ENCODE peak calls at places on chromosomes 16 and 17, in ten cellular contexts. One of them, this sample, is unnamed. For H3K4me1 and H3K27me3, the result is how much of the 10 kb centered on the place peaks cover.

GRCh38 chr17:30605027-30605426 is 127.8 kb downstream of the GOSR1 start:
- DNase-seq in heart right ventricle: no peak
- DNase-seq in psoas muscle: no peak
- DNase-seq in adrenal gland: no peak
- DNase-seq in lung: no peak
- DNase-seq in transverse colon: no peak
- DNase-seq in hepatocyte: no peak
- DNase-seq in PC-9: no peak
- DNase-seq in aorta: no peak
- DNase-seq in CD8-positive, alpha-beta T cell: no peak
- DNase-seq in this sample: no peak

GRCh38 chr17:69818467-69818866 is 256.6 kb upstream of the KCNJ16 start:
- DNase-seq in heart right ventricle: no peak
- DNase-seq in psoas muscle: no peak
- DNase-seq in adrenal gland: no peak
- DNase-seq in lung: no peak
- DNase-seq in transverse colon: no peak
- DNase-seq in hepatocyte: peak
- DNase-seq in PC-9: no peak
- DNase-seq in aorta: no peak
- DNase-seq in CD8-positive, alpha-beta T cell: no peak
- DNase-seq in this sample: no peak

GRCh38 chr17:47727704-47728036 is 5.4 kb upstream of the TBX21 start:
- DNase-seq in heart right ventricle: no peak
- DNase-seq in psoas muscle: no peak
- DNase-seq in adrenal gland: no peak
- DNase-seq in lung: no peak
- DNase-seq in transverse colon: no peak
- DNase-seq in hepatocyte: no peak
- DNase-seq in PC-9: no peak
- DNase-seq in aorta: peak
- DNase-seq in CD8-positive, alpha-beta T cell: no peak
- DNase-seq in this sample: no peak

GRCh38 chr17:44144966-44145739 is 3.4 kb downstream of the HROB start:
- DNase-seq in heart right ventricle: no peak
- DNase-seq in psoas muscle: no peak
- DNase-seq in adrenal gland: no peak
- DNase-seq in lung: no peak
- DNase-seq in transverse colon: no peak
- DNase-seq in hepatocyte: no peak
- DNase-seq in PC-9: no peak
- DNase-seq in aorta: no peak
- DNase-seq in CD8-positive, alpha-beta T cell: no peak
- DNase-seq in this sample: no peak

GRCh38 chr17:37079735-37080134 is 131.0 kb downstream of the AATF start:
- DNase-seq in heart right ventricle: no peak
- DNase-seq in psoas muscle: no peak
- DNase-seq in adrenal gland: no peak
- DNase-seq in lung: no peak
- DNase-seq in transverse colon: no peak
- DNase-seq in hepatocyte: no peak
- DNase-seq in PC-9: no peak
- DNase-seq in aorta: no peak
- DNase-seq in CD8-positive, alpha-beta T cell: no peak
- DNase-seq in this sample: no peak

GRCh38 chr17:58328195-58329034 is at the start of gene TSPOAP1:
- DNase-seq in heart right ventricle: no peak
- DNase-seq in psoas muscle: no peak
- DNase-seq in adrenal gland: no peak
- DNase-seq in lung: no peak
- DNase-seq in transverse colon: peak
- DNase-seq in hepatocyte: no peak
- DNase-seq in PC-9: no peak
- DNase-seq in aorta: no peak
- DNase-seq in CD8-positive, alpha-beta T cell: no peak
- DNase-seq in this sample: no peak

GRCh38 chr16:57192720-57193486 is 6.8 kb downstream of the RSPRY1 start:
- DNase-seq in heart right ventricle: no peak
- DNase-seq in psoas muscle: no peak
- DNase-seq in adrenal gland: no peak
- DNase-seq in lung: no peak
- DNase-seq in transverse colon: no peak
- DNase-seq in hepatocyte: no peak
- DNase-seq in PC-9: no peak
- DNase-seq in aorta: no peak
- DNase-seq in CD8-positive, alpha-beta T cell: no peak
- DNase-seq in this sample: no peak

GRCh38 chr16:24700549-24701392 is 28.7 kb upstream of the TNRC6A start:
- DNase-seq in heart right ventricle: peak
- DNase-seq in psoas muscle: peak
- DNase-seq in adrenal gland: peak
- DNase-seq in lung: peak
- DNase-seq in transverse colon: peak
- DNase-seq in hepatocyte: peak
- DNase-seq in PC-9: peak
- DNase-seq in aorta: peak
- DNase-seq in CD8-positive, alpha-beta T cell: no peak
- DNase-seq in this sample: peak

GRCh38 chr16:56199164-56199563 is 7.9 kb downstream of the GNAO1 start:
- DNase-seq in heart right ventricle: no peak
- DNase-seq in psoas muscle: no peak
- DNase-seq in adrenal gland: no peak
- DNase-seq in lung: no peak
- DNase-seq in transverse colon: no peak
- DNase-seq in hepatocyte: no peak
- DNase-seq in PC-9: no peak
- DNase-seq in aorta: no peak
- DNase-seq in CD8-positive, alpha-beta T cell: no peak
- DNase-seq in this sample: no peak

GRCh38 chr17:14427914-14428639 is 127.2 kb downstream of the HS3ST3B1 start:
- DNase-seq in heart right ventricle: no peak
- DNase-seq in psoas muscle: no peak
- DNase-seq in adrenal gland: no peak
- DNase-seq in lung: no peak
- DNase-seq in transverse colon: peak
- DNase-seq in hepatocyte: no peak
- DNase-seq in PC-9: no peak
- DNase-seq in aorta: no peak
- DNase-seq in CD8-positive, alpha-beta T cell: peak
- DNase-seq in this sample: no peak

GRCh38 chr16:82108101-82108500 is 61.9 kb downstream of the MPHOSPH6 start:
- DNase-seq in heart right ventricle: no peak
- DNase-seq in psoas muscle: no peak
- DNase-seq in adrenal gland: no peak
- DNase-seq in lung: no peak
- DNase-seq in transverse colon: no peak
- DNase-seq in hepatocyte: no peak
- DNase-seq in PC-9: no peak
- DNase-seq in aorta: no peak
- DNase-seq in CD8-positive, alpha-beta T cell: no peak
- DNase-seq in this sample: no peak

GRCh38 chr16:55264949-55265348 is 59.1 kb upstream of the IRX6 start:
- DNase-seq in heart right ventricle: no peak
- DNase-seq in psoas muscle: no peak
- DNase-seq in adrenal gland: no peak
- DNase-seq in lung: peak
- DNase-seq in transverse colon: no peak
- DNase-seq in hepatocyte: no peak
- DNase-seq in PC-9: no peak
- DNase-seq in aorta: no peak
- DNase-seq in CD8-positive, alpha-beta T cell: no peak
- DNase-seq in this sample: no peak

GRCh38 chr16:88419790-88420189 is 33.3 kb upstream of the ZFPM1 start:
- DNase-seq in heart right ventricle: no peak
- DNase-seq in psoas muscle: no peak
- DNase-seq in adrenal gland: no peak
- DNase-seq in lung: no peak
- DNase-seq in transverse colon: no peak
- DNase-seq in hepatocyte: no peak
- DNase-seq in PC-9: no peak
- DNase-seq in aorta: no peak
- DNase-seq in CD8-positive, alpha-beta T cell: no peak
- DNase-seq in this sample: no peak

GRCh38 chr16:79381552-79382042 is 218.9 kb downstream of the MAF start:
- DNase-seq in heart right ventricle: no peak
- DNase-seq in psoas muscle: no peak
- DNase-seq in adrenal gland: no peak
- DNase-seq in lung: no peak
- DNase-seq in transverse colon: no peak
- DNase-seq in hepatocyte: peak
- DNase-seq in PC-9: no peak
- DNase-seq in aorta: no peak
- DNase-seq in CD8-positive, alpha-beta T cell: no peak
- DNase-seq in this sample: no peak

GRCh38 chr17:7095642-7096041 is 15.6 kb upstream of the CLEC10A start:
- DNase-seq in heart right ventricle: no peak
- DNase-seq in psoas muscle: no peak
- DNase-seq in adrenal gland: no peak
- DNase-seq in lung: no peak
- DNase-seq in transverse colon: no peak
- DNase-seq in hepatocyte: no peak
- DNase-seq in PC-9: no peak
- DNase-seq in aorta: no peak
- DNase-seq in CD8-positive, alpha-beta T cell: no peak
- DNase-seq in this sample: no peak

DNA sequence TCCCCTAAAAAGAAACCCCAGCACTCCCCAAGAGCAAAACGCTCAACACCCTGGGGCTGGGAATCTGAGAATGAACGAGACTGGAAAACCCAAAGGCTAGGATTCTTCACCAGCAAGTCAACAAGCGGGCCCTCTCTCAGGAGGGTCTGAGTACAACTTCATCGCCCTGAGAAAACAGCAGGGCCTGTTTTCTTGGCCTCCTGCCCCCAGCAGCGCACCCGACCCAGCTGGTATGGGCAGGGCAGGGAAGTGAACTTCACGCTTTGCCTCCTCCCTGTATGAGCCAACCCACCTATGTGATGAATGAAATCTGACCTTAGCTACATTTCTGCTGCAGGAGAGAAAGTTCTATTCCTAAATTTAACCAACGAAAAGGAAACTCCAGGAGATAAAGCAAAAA is 11.1 kb downstream of the NUDT16L1 start:
- DNase-seq in heart right ventricle: no peak
- DNase-seq in psoas muscle: peak
- DNase-seq in adrenal gland: no peak
- DNase-seq in lung: no peak
- DNase-seq in transverse colon: no peak
- DNase-seq in hepatocyte: no peak
- DNase-seq in PC-9: no peak
- DNase-seq in aorta: no peak
- DNase-seq in CD8-positive, alpha-beta T cell: no peak
- DNase-seq in this sample: no peak
- H3K4me1 ChIP-seq in heart right ventricle: under half
- H3K4me1 ChIP-seq in psoas muscle: under half
- H3K4me1 ChIP-seq in adrenal gland: under half
- H3K4me1 ChIP-seq in lung: under half
- H3K4me1 ChIP-seq in transverse colon: under half
- H3K4me1 ChIP-seq in hepatocyte: under half
- H3K4me1 ChIP-seq in PC-9: under half
- H3K4me1 ChIP-seq in aorta: under half
- H3K4me1 ChIP-seq in CD8-positive, alpha-beta T cell: under half
- H3K4me1 ChIP-seq in this sample: under half

GRCh38 chr17:82386256-82386831 is 14.8 kb downstream of the UTS2R start:
- DNase-seq in heart right ventricle: no peak
- DNase-seq in psoas muscle: no peak
- DNase-seq in adrenal gland: peak
- DNase-seq in lung: no peak
- DNase-seq in transverse colon: no peak
- DNase-seq in hepatocyte: no peak
- DNase-seq in PC-9: no peak
- DNase-seq in aorta: no peak
- DNase-seq in CD8-positive, alpha-beta T cell: no peak
- DNase-seq in this sample: peak
- H3K27me3 ChIP-seq in heart right ventricle: under half
- H3K27me3 ChIP-seq in psoas muscle: under half
- H3K27me3 ChIP-seq in adrenal gland: under half
- H3K27me3 ChIP-seq in lung: under half
- H3K27me3 ChIP-seq in transverse colon: half or more
- H3K27me3 ChIP-seq in hepatocyte: under half
- H3K27me3 ChIP-seq in PC-9: under half
- H3K27me3 ChIP-seq in aorta: under half
- H3K27me3 ChIP-seq in CD8-positive, alpha-beta T cell: under half
- H3K27me3 ChIP-seq in this sample: under half

GRCh38 chr16:12449374-12449773 is 354.3 kb downstream of the CPPED1 start:
- DNase-seq in heart right ventricle: no peak
- DNase-seq in psoas muscle: no peak
- DNase-seq in adrenal gland: no peak
- DNase-seq in lung: no peak
- DNase-seq in transverse colon: no peak
- DNase-seq in hepatocyte: no peak
- DNase-seq in PC-9: no peak
- DNase-seq in aorta: no peak
- DNase-seq in CD8-positive, alpha-beta T cell: no peak
- DNase-seq in this sample: no peak
- H3K4me3 ChIP-seq in heart right ventricle: no peak
- H3K4me3 ChIP-seq in psoas muscle: no peak
- H3K4me3 ChIP-seq in adrenal gland: no peak
- H3K4me3 ChIP-seq in lung: no peak
- H3K4me3 ChIP-seq in transverse colon: no peak
- H3K4me3 ChIP-seq in hepatocyte: no peak
- H3K4me3 ChIP-seq in PC-9: no peak
- H3K4me3 ChIP-seq in aorta: no peak
- H3K4me3 ChIP-seq in CD8-positive, alpha-beta T cell: no peak
- H3K4me3 ChIP-seq in this sample: no peak

DNA sequence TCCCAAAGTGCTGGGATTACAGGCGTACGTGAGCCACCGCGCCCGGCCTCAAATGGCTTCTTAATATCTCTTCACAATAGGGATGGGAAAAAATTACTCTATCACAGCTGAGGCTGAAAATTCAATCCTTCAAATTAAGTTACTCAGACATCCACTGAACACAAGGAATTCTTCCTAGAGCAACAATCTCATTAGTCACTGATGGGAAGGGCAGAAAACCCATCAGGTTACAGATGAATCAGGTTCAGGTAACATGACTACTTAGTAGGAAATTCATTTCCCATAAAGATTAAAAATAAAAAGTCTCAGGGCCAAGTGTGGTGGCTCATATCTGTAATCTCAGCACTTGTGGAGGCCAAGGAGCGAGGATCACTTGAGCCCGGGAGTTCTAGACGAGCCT is 42.5 kb upstream of the ABR start:
- DNase-seq in heart right ventricle: no peak
- DNase-seq in psoas muscle: no peak
- DNase-seq in adrenal gland: no peak
- DNase-seq in lung: no peak
- DNase-seq in transverse colon: no peak
- DNase-seq in hepatocyte: no peak
- DNase-seq in PC-9: no peak
- DNase-seq in aorta: no peak
- DNase-seq in CD8-positive, alpha-beta T cell: no peak
- DNase-seq in this sample: no peak
- H3K4me1 ChIP-seq in heart right ventricle: under half
- H3K4me1 ChIP-seq in psoas muscle: under half
- H3K4me1 ChIP-seq in adrenal gland: under half
- H3K4me1 ChIP-seq in lung: under half
- H3K4me1 ChIP-seq in transverse colon: under half
- H3K4me1 ChIP-seq in hepatocyte: under half
- H3K4me1 ChIP-seq in PC-9: under half
- H3K4me1 ChIP-seq in aorta: under half
- H3K4me1 ChIP-seq in CD8-positive, alpha-beta T cell: under half
- H3K4me1 ChIP-seq in this sample: under half

GRCh38 chr16:69469807-69470561 is 45.6 kb downstream of the CYB5B start:
- DNase-seq in heart right ventricle: no peak
- DNase-seq in psoas muscle: no peak
- DNase-seq in adrenal gland: no peak
- DNase-seq in lung: no peak
- DNase-seq in transverse colon: no peak
- DNase-seq in hepatocyte: no peak
- DNase-seq in PC-9: no peak
- DNase-seq in aorta: no peak
- DNase-seq in CD8-positive, alpha-beta T cell: no peak
- DNase-seq in this sample: no peak
- H3K27me3 ChIP-seq in heart right ventricle: under half
- H3K27me3 ChIP-seq in psoas muscle: under half
- H3K27me3 ChIP-seq in adrenal gland: under half
- H3K27me3 ChIP-seq in lung: under half
- H3K27me3 ChIP-seq in transverse colon: under half
- H3K27me3 ChIP-seq in hepatocyte: under half
- H3K27me3 ChIP-seq in PC-9: under half
- H3K27me3 ChIP-seq in aorta: under half
- H3K27me3 ChIP-seq in CD8-positive, alpha-beta T cell: under half
- H3K27me3 ChIP-seq in this sample: under half